ENCODE peak calls at places on chromosomes 6 and 20, in four cellular contexts. V is H1, Q is GM12891, G is GM12878. N is an unnamed sample.

GRCh38 chr6:142523485-142523884 is 221.7 kb downstream of the ADGRG6 start:
- DNase-seq in V (no peak), Q (no peak), G (no peak), N (no peak)

GRCh38 chr6:135675862-135676261 is 175.6 kb upstream of the PDE7B start:
- DNase-seq in V (no peak), Q (peak; percentile 20), G (peak; percentile 4), N (no peak)

GRCh38 chr20:49835031-49835430 is 22.4 kb downstream of the SLC9A8 start:
- DNase-seq in V (no peak), Q (no peak), G (no peak), N (no peak)

GRCh38 chr20:39010496-39010895 is 48.4 kb downstream of the DHX35 start:
- DNase-seq in V (no peak), Q (no peak), G (no peak), N (no peak)

GRCh38 chr6:123064038-123064437 is 68.0 kb downstream of the CLVS2 start:
- DNase-seq in V (no peak), Q (no peak), G (no peak), N (no peak)

GRCh38 chr6:137389150-137389664 is 105.0 kb downstream of the OLIG3 start:
- DNase-seq in V (no peak), Q (no peak), G (peak; percentile 51), N (no peak)

GRCh38 chr20:17958326-17959256 is 10.0 kb downstream of the SNX5 start:
- DNase-seq in V (no peak), Q (no peak), G (no peak), N (no peak)

GRCh38 chr6:117494694-117495318 is 12.3 kb downstream of the DCBLD1 start:
- DNase-seq in V (no peak), Q (no peak), G (no peak), N (no peak)

GRCh38 chr6:5541751-5542432 is 280.6 kb downstream of the FARS2 start:
- DNase-seq in V (no peak), Q (no peak), G (no peak), N (no peak)

GRCh38 chr20:57148266-57148665 is 118.2 kb downstream of the BMP7 start:
- DNase-seq in V (no peak), Q (no peak), G (no peak), N (no peak)

GRCh38 chr20:48536206-48536605 is 291.6 kb downstream of the PREX1 start:
- DNase-seq in V (no peak), Q (no peak), G (no peak), N (no peak)

GRCh38 chr6:30364591-30364990 is 19.6 kb downstream of the RPP21 start:
- DNase-seq in V (no peak), Q (no peak), G (no peak), N (no peak)

GRCh38 chr6:27761391-27761790 is 150.8 kb downstream of the OR2B2 start:
- DNase-seq in V (no peak), Q (no peak), G (no peak), N (no peak)

GRCh38 chr6:1901556-1901955 is 291.8 kb downstream of the FOXC1 start:
- DNase-seq in V (no peak), Q (no peak), G (no peak), N (no peak)

GRCh38 chr6:19818805-19819204 is 18.4 kb upstream of the ID4 start:
- DNase-seq in V (no peak), Q (no peak), G (no peak), N (no peak)

GRCh38 chr6:46954819-46955520 is 33.2 kb upstream of the ADGRF5 start:
- DNase-seq in V (no peak), Q (no peak), G (no peak), N (no peak)

GRCh38 chr20:32050851-32051556 is 1.0 kb upstream of the HCK start:
- DNase-seq in V (peak; percentile 69), Q (no peak), G (no peak), N (no peak)

GRCh38 chr20:22796465-22797077 is 212.2 kb upstream of the FOXA2 start:
- DNase-seq in V (no peak), Q (no peak), G (no peak), N (no peak)

GRCh38 chr20:22795455-22795854 is 211.1 kb upstream of the FOXA2 start:
- DNase-seq in V (no peak), Q (no peak), G (no peak), N (no peak)

GRCh38 chr20:22791877-22792525 is 207.6 kb upstream of the FOXA2 start:
- DNase-seq in V (no peak), Q (no peak), G (no peak), N (no peak)

GRCh38 chr20:22795897-22796296 is 211.5 kb upstream of the FOXA2 start:
- DNase-seq in V (no peak), Q (no peak), G (no peak), N (no peak)

GRCh38 chr20:22794200-22794599 is 209.8 kb upstream of the FOXA2 start:
- DNase-seq in V (no peak), Q (no peak), G (no peak), N (no peak)
- TF ChIP-seq TAF1 in V (no peak), Q (no peak), G (no peak), N (no peak)

GRCh38 chr6:35686441-35686840 is 2.3 kb downstream of the FKBP5 start:
- DNase-seq in V (no peak), Q (no peak), G (no peak), N (no peak)

GRCh38 chr6:35690484-35690883 is 1.8 kb upstream of the FKBP5 start:
- DNase-seq in V (no peak), Q (no peak), G (no peak), N (no peak)

GRCh38 chr6:35688605-35689322 is at the start of gene FKBP5:
- DNase-seq in V (peak; percentile 96), Q (peak; percentile 92), G (peak; percentile 56), N (peak; percentile 93)

GRCh38 chr6:35686873-35687557 is 1.7 kb downstream of the FKBP5 start:
- DNase-seq in V (no peak), Q (no peak), G (no peak), N (no peak)

GRCh38 chr6:35687658-35688604 is 784 bp downstream of the FKBP5 start:
- DNase-seq in V (peak; percentile 78), Q (no peak), G (peak; percentile 25), N (peak; percentile 33)
- TF ChIP-seq POLR2A in V (no peak), Q (no peak), G (peak; percentile 72), N (no peak)

GRCh38 chr6:106085984-106086832 is at the start of gene PRDM1:
- DNase-seq in V (peak; percentile 82), Q (peak; percentile 33), G (peak; percentile 78), N (peak; percentile 50)
- TF ChIP-seq POLR2AphosphoS5 in V (no peak), Q (no peak), G (peak; percentile 83), N (peak; percentile 32)

GRCh38 chr6:21999012-21999528 is 297.8 kb downstream of the PRL start:
- DNase-seq in V (no peak), Q (no peak), G (no peak), N (no peak)
- TF ChIP-seq TAF1 in V (no peak), Q (no peak), G (no peak), N (no peak)

GRCh38 chr6:25142506-25142905 is 136.7 kb upstream of the CARMIL1 start:
- DNase-seq in V (no peak), Q (no peak), G (no peak), N (no peak)

GRCh38 chr6:25137497-25137896 is 141.7 kb upstream of the CARMIL1 start:
- DNase-seq in V (no peak), Q (no peak), G (no peak), N (no peak)

GRCh38 chr6:25138697-25139051 is 140.5 kb upstream of the CARMIL1 start:
- DNase-seq in V (no peak), Q (no peak), G (no peak), N (no peak)

GRCh38 chr6:25136879-25137278 is 142.3 kb upstream of the CARMIL1 start:
- DNase-seq in V (no peak), Q (no peak), G (no peak), N (no peak)

DNA sequence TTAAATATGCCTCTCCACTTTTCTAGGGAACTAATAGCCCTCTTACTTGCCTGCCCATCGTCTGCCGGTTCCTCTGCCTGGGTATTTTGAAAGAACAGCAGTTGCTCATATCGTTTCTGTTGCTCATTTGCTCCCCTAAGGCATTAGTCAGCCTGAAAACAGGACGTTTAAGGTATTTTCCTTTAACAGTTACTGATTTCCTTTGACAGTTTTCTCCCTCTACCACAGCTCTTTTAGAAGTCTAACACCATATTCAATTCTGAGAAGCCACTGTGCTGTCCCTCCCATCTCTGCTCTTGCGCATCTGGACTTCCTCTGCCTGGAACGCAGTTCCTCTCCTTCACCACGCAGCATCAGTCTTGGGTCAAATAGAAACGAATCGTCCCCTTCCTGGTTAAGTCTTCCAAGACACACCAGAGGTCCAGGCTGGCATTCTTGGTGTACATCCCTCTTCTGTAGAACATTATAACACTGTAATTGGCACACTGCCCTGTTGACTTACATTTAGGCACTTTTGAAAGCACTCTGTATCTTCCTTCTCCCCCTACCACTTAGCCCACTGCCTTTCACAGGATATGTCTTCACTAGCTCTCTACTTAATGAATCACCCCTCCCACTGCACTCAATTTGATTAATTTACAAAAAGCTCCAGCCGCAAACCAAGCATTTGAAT is 141.0 kb upstream of the CARMIL1 start:
- DNase-seq in V (no peak), Q (no peak), G (peak; percentile 81), N (no peak)
- TF ChIP-seq POLR2A in V (no peak), Q (peak; percentile 60), G (peak; percentile 80), N (peak; percentile 77)

GRCh38 chr20:1283522-1284210 is 17.6 kb downstream of the SNPH start:
- DNase-seq in V (no peak), Q (no peak), G (no peak), N (no peak)
- TF ChIP-seq POLR2AphosphoS5 in V (no peak), Q (no peak), G (no peak), N (no peak)

GRCh38 chr20:45094864-45095574 is 5.9 kb downstream of the KCNS1 start:
- DNase-seq in V (no peak), Q (no peak), G (no peak), N (no peak)

GRCh38 chr20:45096781-45097180 is 4.1 kb downstream of the KCNS1 start:
- DNase-seq in V (no peak), Q (no peak), G (no peak), N (no peak)

GRCh38 chr20:45094201-45094600 is 6.7 kb downstream of the KCNS1 start:
- DNase-seq in V (no peak), Q (no peak), G (no peak), N (no peak)

GRCh38 chr20:45097485-45098095 is 3.3 kb downstream of the KCNS1 start:
- DNase-seq in V (no peak), Q (peak; percentile 53), G (no peak), N (no peak)

DNA sequence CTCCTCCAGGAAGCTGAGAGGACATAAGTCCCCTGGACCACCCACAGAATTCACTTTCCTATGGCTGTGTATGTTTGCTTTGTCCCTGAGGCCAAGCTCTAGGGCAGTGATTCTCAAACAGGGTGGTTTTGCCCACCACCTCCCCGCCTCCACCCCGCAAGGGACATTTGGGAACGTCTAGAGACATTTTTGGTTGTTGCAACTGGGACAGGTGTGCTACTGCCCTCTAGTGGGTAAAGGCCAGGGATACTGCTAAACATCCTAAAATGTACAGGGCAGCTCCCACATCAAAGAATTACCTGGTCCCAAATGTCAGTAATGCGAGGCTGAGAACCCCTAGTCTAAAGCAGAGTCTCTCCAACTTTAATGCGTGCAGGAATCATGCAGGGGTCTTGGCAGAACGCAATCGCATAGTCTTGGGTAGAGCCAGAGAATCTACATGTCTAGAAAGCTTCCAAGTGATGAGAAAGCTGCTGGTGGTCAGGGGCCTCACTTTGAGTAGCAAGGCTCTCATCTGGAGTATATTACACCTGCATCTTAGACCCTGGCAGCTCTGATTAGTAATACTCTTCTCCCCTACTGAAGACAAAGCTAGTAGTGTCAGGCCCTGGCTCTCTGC is 5.1 kb downstream of the KCNS1 start:
- DNase-seq in V (peak; percentile 76), Q (no peak), G (peak; percentile 27), N (peak; percentile 50)
- TF ChIP-seq TAF1 in V (no peak), Q (no peak), G (no peak), N (no peak)

N was measured in GM12892.